ENCODE peak calls at places on chromosomes 12 and 14, in ten cellular contexts. L, Z, C, Q, G, F, K, M, A and R are unnamed samples.

GRCh38 chr12:93778306-93778705 is 101.1 kb downstream of the CRADD start:
- DNase-seq in L (no peak), Z (no peak), C (no peak), F (no peak), Q (no peak), G (no peak), A (peak), M (no peak), K (no peak), R (no peak)

GRCh38 chr14:71403673-71404072 is 496.4 kb downstream of the PCNX1 start:
- DNase-seq in M (peak), G (no peak), L (no peak), C (peak), F (no peak), K (peak), Q (peak), A (peak), Z (no peak), R (no peak)

GRCh38 chr12:62767946-62768345 is 167.0 kb downstream of the PPM1H start:
- DNase-seq in Q (no peak), K (no peak), G (no peak), Z (no peak), F (no peak), M (peak), L (no peak), A (no peak), C (no peak), R (no peak)

GRCh38 chr14:92581966-92582566 is 68.5 kb downstream of the RIN3 start:
- DNase-seq in G (no peak), L (no peak), Q (no peak), M (no peak), Z (no peak), K (no peak), A (no peak), C (no peak), F (no peak), R (no peak)

GRCh38 chr12:1518763-1519516 is 75.4 kb downstream of the FBXL14 start:
- DNase-seq in M (no peak), K (peak), Q (no peak), A (peak), Z (no peak), L (peak), G (no peak), C (peak), F (no peak), R (no peak)

GRCh38 chr14:75968461-75968860 is 13.3 kb downstream of the TGFB3 start:
- DNase-seq in Z (no peak), C (peak), Q (no peak), L (no peak), F (no peak), M (no peak), A (peak), K (no peak), G (no peak), R (no peak)

GRCh38 chr12:67068773-67069450 is 200.2 kb upstream of the CAND1 start:
- DNase-seq in K (no peak), L (peak), G (peak), M (peak), A (peak), C (peak), Q (peak), Z (peak), F (peak), R (no peak)

GRCh38 chr14:70889555-70889954 is 17.7 kb upstream of the PCNX1 start:
- DNase-seq in G (no peak), M (no peak), C (no peak), K (no peak), Z (no peak), A (no peak), L (no peak), F (no peak), Q (no peak), R (no peak)

GRCh38 chr14:104676694-104677505 is 12.5 kb upstream of the INF2 start:
- DNase-seq in A (no peak), M (peak), Z (peak), C (no peak), Q (no peak), G (peak), F (no peak), K (no peak), L (no peak), R (no peak)

GRCh38 chr12:113049976-113050742 is 6.4 kb upstream of the DTX1 start:
- DNase-seq in K (no peak), L (no peak), Z (peak), Q (no peak), F (no peak), G (no peak), M (no peak), C (peak), A (peak), R (no peak)

GRCh38 chr12:87845995-87846483 is 183.2 kb downstream of the C12orf50 start:
- DNase-seq in L (no peak), C (no peak), M (no peak), A (no peak), Q (no peak), Z (peak), F (no peak), K (no peak), G (no peak), R (no peak)